ENCODE peak calls at places on chromosomes 12 and 14, in five cellular contexts. X is NT2/D1, O is stomach, G is ovary, Z is AG09309. Q is an unnamed sample.

GRCh38 chr12:17304503-17305347 is 698.8 kb upstream of the LMO3 start:
- DNase-seq in X (no peak), O (no peak), G (no peak), Z (no peak), Q (no peak)

GRCh38 chr12:91058821-91059220 is 997 bp upstream of the KERA start:
- DNase-seq in X (no peak), O (no peak), G (no peak), Z (no peak), Q (no peak)

GRCh38 chr12:116282371-116283286 is 5.1 kb upstream of the MED13L start:
- DNase-seq in X (no peak), O (no peak), G (no peak), Z (no peak), Q (no peak)

GRCh38 chr12:93796719-93797118 is 119.5 kb downstream of the CRADD start:
- DNase-seq in X (no peak), O (no peak), G (no peak), Z (no peak), Q (no peak)

GRCh38 chr14:67999693-68000384 is 180.3 kb downstream of the RAD51B start:
- DNase-seq in X (no peak), O (no peak), G (no peak), Z (no peak), Q (peak)

GRCh38 chr12:56898938-56899337 is 35.3 kb downstream of the SDR9C7 start:
- DNase-seq in X (no peak), O (no peak), G (no peak), Z (no peak), Q (no peak)

GRCh38 chr14:87617079-87617478 is 375.9 kb downstream of the GALC start:
- DNase-seq in X (no peak), O (no peak), G (no peak), Z (no peak), Q (no peak)

GRCh38 chr12:53365245-53365904 is 14.6 kb upstream of the SP1 start:
- DNase-seq in X (no peak), O (no peak), G (no peak), Z (no peak), Q (no peak)

GRCh38 chr12:51186465-51186864 is 13.5 kb upstream of the TFCP2 start:
- DNase-seq in X (no peak), O (no peak), G (no peak), Z (no peak), Q (no peak)

GRCh38 chr14:47555333-47555732 is 120.1 kb downstream of the MDGA2 start:
- DNase-seq in X (no peak), O (no peak), G (no peak), Z (no peak), Q (no peak)

GRCh38 chr12:4701383-4701782 is 18.8 kb upstream of the GALNT8 start:
- DNase-seq in X (no peak), O (no peak), G (no peak), Z (no peak), Q (peak)

GRCh38 chr14:98754343-98755025 is 517.5 kb downstream of the BCL11B start:
- DNase-seq in X (no peak), O (no peak), G (no peak), Z (no peak), Q (peak)

GRCh38 chr12:47811581-47812484 is 7.9 kb downstream of the HDAC7 start:
- DNase-seq in X (no peak), O (no peak), G (peak), Z (peak), Q (peak)
- H3K4me3 ChIP-seq in X (no peak), O (peak), G (peak), Z (no peak), Q (no peak)

GRCh38 chr12:132833341-132833740 is 4.7 kb upstream of the GOLGA3 start:
- DNase-seq in X (no peak), O (no peak), G (no peak), Z (no peak), Q (no peak)

GRCh38 chr12:132837693-132838463 is 9.2 kb upstream of the GOLGA3 start:
- DNase-seq in X (no peak), O (no peak), G (no peak), Z (no peak), Q (no peak)

GRCh38 chr12:132836803-132837331 is 8.2 kb upstream of the GOLGA3 start:
- DNase-seq in X (no peak), O (no peak), G (no peak), Z (no peak), Q (no peak)

GRCh38 chr12:132834181-132834711 is 5.6 kb upstream of the GOLGA3 start:
- DNase-seq in X (no peak), O (no peak), G (no peak), Z (no peak), Q (no peak)

DNA sequence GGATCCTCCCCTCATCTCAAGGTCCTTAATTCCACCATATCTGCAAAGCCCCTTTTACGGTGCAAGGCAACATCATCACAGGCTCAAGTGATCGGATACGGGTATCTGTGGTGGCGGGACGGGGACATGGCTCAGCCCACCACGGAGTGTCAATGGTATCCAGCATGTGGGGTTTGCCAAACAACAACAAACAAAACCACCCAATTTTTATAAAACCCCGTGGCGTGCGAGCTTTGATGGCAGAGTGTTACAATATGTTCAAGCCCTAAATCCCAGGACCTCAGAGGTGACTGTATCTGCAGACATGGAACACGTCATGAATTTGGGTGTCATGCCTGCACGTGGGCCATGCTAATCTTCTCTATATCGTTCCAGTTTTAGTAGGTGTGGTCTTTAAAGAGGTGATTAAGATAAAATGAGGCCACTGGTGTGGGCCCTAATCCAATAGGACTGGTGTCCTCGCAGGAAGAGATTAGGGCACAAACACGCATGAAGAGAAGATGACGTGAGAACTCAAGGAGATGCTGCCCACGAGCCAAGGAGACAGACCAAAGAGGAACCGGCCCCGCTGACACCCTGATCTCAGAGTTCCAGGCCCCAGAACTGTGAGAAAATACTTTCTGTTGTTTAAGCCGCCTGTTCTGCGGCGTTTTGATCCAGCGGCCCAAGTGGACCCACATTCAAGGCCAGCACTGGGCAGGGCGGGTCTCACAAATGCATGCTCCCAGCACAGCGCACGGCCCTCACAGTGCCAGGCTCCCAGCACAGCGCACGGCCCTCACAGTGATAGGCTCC is 6.6 kb upstream of the GOLGA3 start:
- DNase-seq in X (no peak), O (no peak), G (no peak), Z (no peak), Q (no peak)
- H3K4me3 ChIP-seq in X (no peak), O (no peak), G (no peak), Z (no peak), Q (no peak)

DNA sequence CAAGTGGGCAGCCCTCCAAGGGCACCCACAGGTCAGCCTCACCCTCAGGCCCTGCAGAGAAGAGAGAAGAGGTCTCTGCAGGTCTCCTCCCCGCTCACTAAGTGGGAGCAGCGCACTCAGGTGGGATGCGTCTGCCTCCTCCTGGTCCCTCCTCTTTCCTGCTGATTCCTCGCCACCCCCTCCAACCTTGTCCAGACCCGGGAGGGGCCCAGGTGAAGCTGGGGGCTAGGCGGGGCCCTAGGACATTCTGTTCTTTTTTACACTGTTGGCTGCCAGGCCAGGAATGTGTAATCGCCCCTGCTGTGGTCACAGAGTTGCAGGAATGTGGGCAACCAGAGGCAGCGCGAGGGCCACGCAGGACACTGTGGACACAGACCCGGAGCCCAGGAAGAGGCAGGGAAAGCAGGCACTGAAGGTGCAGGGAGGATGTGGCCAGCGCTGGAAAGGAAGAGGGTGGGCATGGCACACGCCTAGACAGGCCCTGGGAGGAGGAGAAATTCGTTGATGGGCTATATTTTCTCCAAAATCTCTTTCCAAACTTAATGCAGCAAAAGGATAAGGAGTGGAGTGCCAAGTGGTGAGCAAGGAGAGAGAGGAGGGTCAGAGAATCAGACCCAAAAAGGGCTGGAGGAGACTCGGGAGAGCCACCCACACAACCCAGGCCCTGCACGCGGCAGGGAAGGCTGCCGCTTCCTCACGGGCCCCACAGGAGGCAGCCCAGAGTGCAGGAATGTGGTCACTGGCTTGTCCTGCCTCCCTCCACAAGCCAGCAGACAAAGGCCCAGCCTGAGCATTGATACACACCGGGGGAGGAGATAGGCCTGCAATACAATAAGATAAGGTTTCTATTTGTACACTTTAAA is 947 bp upstream of the SCNN1A start:
- DNase-seq in X (peak), O (peak), G (peak), Z (no peak), Q (no peak)
- H3K4me3 ChIP-seq in X (peak), O (peak), G (no peak), Z (no peak), Q (no peak)

DNA sequence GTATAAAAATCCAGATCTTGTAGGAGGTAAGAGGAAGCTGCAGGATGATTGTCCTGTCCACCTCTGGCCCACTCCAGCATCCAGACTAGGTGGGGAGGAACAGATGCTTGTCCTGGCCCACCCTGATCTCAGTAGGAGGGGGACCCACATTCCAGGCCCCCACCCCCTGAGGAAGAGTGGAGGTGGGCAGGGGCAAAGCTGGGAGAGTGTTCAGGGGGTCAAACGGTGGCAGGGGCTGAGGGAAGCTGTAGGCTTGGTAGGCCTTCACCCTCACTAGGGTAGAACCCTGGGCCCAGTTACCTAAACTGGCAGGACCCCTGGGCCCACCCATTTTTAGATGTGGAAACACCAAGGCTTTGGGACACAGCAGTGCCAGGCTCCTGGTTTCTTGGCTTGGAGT is 4.1 kb downstream of the SLC48A1 start:
- DNase-seq in X (no peak), O (no peak), G (no peak), Z (no peak), Q (no peak)
- H3K4me3 ChIP-seq in X (no peak), O (no peak), G (no peak), Z (no peak), Q (no peak)

DNA sequence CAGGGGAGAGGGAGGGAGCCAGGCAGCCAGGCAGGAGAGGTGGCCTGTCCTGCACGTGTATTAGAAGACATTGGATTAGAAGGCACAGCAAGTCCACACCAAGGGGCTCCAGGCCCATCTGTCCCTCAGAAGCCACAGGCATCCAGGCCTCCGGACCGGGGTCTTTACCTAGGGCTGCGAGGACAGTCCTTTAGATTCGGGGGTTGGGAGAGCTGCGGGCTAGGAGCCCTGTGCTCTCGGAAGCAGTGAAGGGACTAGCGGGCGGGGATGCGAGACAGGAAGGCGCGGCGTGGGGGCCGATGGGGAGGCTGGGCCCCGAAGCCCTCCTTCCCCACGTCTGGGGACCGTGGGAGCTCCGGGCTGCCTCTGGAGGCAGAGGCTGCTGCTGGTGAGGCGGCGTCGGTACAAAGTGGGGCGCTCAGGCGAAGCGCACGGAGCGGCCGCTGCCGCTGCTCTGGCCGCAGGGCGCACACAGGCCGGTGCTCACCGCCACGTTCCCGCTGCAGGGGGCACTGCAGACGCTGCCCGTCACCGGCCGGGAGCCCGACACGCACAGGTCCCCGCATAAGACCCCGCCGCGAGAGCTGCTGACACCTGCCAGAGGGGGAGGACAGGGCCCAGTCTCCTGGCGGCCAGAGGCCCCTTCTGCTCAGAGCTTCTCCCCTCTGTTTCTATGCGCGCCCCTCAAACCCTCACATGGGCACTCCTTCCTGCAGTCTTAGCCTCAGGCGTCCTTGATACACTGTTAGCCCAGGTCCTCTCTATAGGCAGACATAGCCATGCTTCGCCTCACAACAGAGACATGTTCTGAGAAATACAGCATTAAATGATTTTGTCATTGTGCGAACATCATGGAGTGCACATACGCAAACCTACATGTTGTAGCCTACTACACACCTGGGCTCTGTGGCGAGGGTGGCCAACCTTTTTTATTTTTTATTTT is 17.3 kb downstream of the KRT7 start:
- DNase-seq in X (no peak), O (no peak), G (no peak), Z (no peak), Q (no peak)
- H3K4me3 ChIP-seq in X (no peak), O (no peak), G (no peak), Z (no peak), Q (no peak)

DNA sequence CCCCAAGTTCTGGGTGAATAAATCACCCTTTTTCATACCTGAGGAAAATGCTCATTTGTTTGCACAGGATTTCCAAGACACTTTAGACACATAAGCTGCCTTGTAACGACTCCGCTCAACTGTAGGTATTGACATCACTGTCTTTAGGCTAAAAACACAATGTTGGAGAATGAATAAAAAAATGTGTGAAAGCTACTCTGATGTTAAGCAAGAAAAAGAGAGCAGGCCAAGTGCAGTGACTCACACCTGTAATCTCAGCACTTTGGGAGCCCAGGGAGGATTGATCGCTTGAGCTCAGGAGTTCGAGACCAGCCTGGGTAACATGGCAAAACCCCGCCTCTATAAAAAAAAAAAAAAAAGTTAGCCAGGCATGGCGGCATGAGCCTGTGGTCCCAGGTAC is 11.1 kb upstream of the CIPC start:
- DNase-seq in X (no peak), O (no peak), G (no peak), Z (no peak), Q (no peak)
- H3K4me3 ChIP-seq in X (no peak), O (no peak), G (no peak), Z (no peak), Q (no peak)

GRCh38 chr12:108568653-108569154 is 6.3 kb downstream of the ISCU start:
- DNase-seq in X (no peak), O (no peak), G (no peak), Z (no peak), Q (no peak)
- H3K4me3 ChIP-seq in X (no peak), O (no peak), G (no peak), Z (no peak), Q (no peak)

Q was measured in skeletal muscle cell.